ENCODE peak calls at places on chromosomes 12 and 14, in seven cellular contexts. S is transverse colon; Z is tibial artery; A is thoracic aorta; K is mesenchymal stem cell; F is CD8-positive, alpha-beta T cell; D is OCI-LY7. H is an unnamed sample.
A peak's percentile ranks its signal among the peaks of the same experiment; 100 is the strongest.

GRCh38 chr12:104473374-104473983 is 16.7 kb downstream of the CHST11 start:
- DNase-seq in S (no peak), Z (no peak), A (no peak), K (no peak), F (no peak), D (peak; percentile 80), H (no peak)

GRCh38 chr14:103315368-103315911 is 18.6 kb upstream of the EIF5 start:
- DNase-seq in S (no peak), Z (peak; percentile 33), A (peak; percentile 15), K (peak; percentile 77), F (no peak), D (no peak), H (no peak)

GRCh38 chr14:78595797-78596196 is 425.6 kb downstream of the NRXN3 start:
- DNase-seq in S (no peak), Z (no peak), A (no peak), K (no peak), F (no peak), D (no peak), H (no peak)

GRCh38 chr12:11718768-11719253 is 69.3 kb downstream of the ETV6 start:
- DNase-seq in S (no peak), Z (no peak), A (no peak), K (peak; percentile 93), F (no peak), D (no peak), H (peak; percentile 85)

GRCh38 chr12:13252024-13252423 is 55.5 kb downstream of the EMP1 start:
- DNase-seq in S (no peak), Z (no peak), A (no peak), K (no peak), F (no peak), D (no peak), H (no peak)

GRCh38 chr14:64113279-64113678 is 180.9 kb downstream of the ESR2 start:
- DNase-seq in S (peak; percentile 75), Z (no peak), A (no peak), K (no peak), F (no peak), D (no peak), H (no peak)

GRCh38 chr14:99625476-99625875 is 19.5 kb upstream of the HHIPL1 start:
- DNase-seq in S (no peak), Z (no peak), A (no peak), K (no peak), F (no peak), D (no peak), H (no peak)

GRCh38 chr14:76352639-76353281 is 23.2 kb upstream of the ESRRB start:
- DNase-seq in S (peak; percentile 20), Z (no peak), A (no peak), K (peak; percentile 38), F (peak; percentile 5), D (peak; percentile 7), H (peak; percentile 22)

GRCh38 chr12:113724703-113725556 is 241.2 kb downstream of the RBM19 start:
- DNase-seq in S (no peak), Z (no peak), A (no peak), K (no peak), F (no peak), D (no peak), H (no peak)
- H3K4me3 ChIP-seq in S (no peak overlapping the region), Z (no peak overlapping the region), A (no peak overlapping the region), K (no peak overlapping the region), F (no peak overlapping the region), D (no peak overlapping the region), H (no peak overlapping the region)

GRCh38 chr12:56996793-56997545 is 9.4 kb downstream of the ZBTB39 start:
- DNase-seq in S (no peak), Z (no peak), A (no peak), K (no peak), F (no peak), D (no peak), H (no peak)
- H3K27ac ChIP-seq in S (no peak overlapping the region), Z (no peak overlapping the region), A (no peak overlapping the region), K (no peak overlapping the region), F (no peak overlapping the region), D (no peak overlapping the region), H (no peak overlapping the region)

GRCh38 chr12:6228535-6229223 is 28.5 kb downstream of the CD9 start:
- DNase-seq in S (peak; percentile 69), Z (peak; percentile 51), A (no peak), K (no peak), F (no peak), D (no peak), H (no peak)

GRCh38 chr12:6226002-6226700 is 26.0 kb downstream of the CD9 start:
- DNase-seq in S (peak; percentile 63), Z (peak; percentile 87), A (peak; percentile 65), K (no peak), F (no peak), D (no peak), H (no peak)

GRCh38 chr12:6224550-6224949 is 24.4 kb downstream of the CD9 start:
- DNase-seq in S (peak; percentile 50), Z (peak; percentile 75), A (peak; percentile 68), K (no peak), F (no peak), D (peak; percentile 30), H (no peak)

GRCh38 chr12:6225630-6226001 is 25.4 kb downstream of the CD9 start:
- DNase-seq in S (no peak), Z (no peak), A (no peak), K (no peak), F (no peak), D (no peak), H (no peak)

DNA sequence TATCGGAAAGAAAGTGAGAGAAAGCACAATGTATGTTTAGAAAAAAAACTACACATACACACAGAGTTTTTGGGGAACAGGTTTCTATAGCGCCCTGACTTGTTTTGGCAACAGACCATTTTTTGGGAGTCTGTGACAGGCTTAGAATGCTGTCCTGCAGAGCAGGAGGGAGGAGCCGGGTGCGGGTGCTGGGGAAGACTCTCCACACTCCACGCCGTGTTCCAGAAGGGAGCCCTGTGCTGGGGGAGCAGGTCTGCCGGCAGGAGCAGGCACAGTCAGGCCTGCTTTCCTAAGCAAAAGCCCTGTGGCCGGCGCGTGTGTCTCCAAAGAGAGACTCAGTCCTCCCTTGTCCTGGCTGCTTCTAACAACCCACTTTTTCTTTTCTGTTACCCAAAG is 26.5 kb downstream of the CD9 start:
- DNase-seq in S (peak; percentile 66), Z (peak; percentile 47), A (no peak), K (no peak), F (no peak), D (no peak), H (no peak)
- H3K36me3 ChIP-seq in S (no peaks in the 10 kb centered on the region), Z (no peaks in the 10 kb centered on the region), A (peaks cover 6% of the 10 kb centered on the region), K (peaks cover 29% of the 10 kb centered on the region), F (no peaks in the 10 kb centered on the region), D (no peaks in the 10 kb centered on the region), H (no peaks in the 10 kb centered on the region)

DNA sequence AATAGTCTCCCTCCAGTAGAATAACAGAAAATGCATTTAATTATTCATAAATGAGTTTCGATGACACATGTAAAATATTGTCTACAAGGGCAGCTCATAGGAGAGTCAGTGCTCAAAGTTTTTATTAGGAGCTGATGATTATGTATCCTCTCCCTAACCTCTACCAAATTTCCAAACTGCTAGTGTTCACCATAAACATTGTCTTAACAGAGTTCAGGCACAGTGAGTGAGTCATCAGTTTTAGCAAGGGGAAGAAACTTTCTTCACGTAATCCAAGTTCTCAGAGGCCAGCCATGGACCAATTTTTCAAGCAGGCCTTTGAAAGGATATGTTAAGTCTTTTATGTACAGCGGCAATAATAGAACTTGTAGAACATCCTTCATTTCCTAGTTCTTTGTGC is 649.2 kb upstream of the MIS18BP1 start:
- DNase-seq in S (no peak), Z (no peak), A (no peak), K (peak; percentile 7), F (no peak), D (no peak), H (no peak)
- H3K4me3 ChIP-seq in S (no peak overlapping the region), Z (no peak overlapping the region), A (no peak overlapping the region), K (no peak overlapping the region), F (no peak overlapping the region), D (no peak overlapping the region), H (no peak overlapping the region)

DNA sequence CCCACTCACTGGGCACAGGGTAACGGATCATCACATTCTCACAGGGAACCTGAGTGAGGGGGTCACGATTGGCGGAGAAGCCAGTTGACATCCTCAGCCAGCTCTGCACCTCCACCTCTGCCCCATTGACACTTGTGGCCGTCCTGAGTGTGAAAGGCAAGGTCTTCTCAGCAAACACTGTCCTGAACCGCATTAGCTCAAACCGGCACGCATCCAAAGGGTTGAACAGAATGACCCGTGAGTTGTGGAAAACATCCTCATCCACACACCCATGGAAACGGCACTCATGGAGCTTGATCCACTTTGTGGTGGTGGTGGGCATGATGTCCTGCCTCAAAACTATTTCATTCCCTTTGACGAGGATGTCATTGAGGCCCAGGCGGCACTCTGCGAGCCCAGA is 56.3 kb upstream of the GTF2A1 start:
- DNase-seq in S (no peak), Z (no peak), A (no peak), K (no peak), F (no peak), D (no peak), H (no peak)
- H3K27ac ChIP-seq in S (no peak overlapping the region), Z (no peak overlapping the region), A (no peak overlapping the region), K (no peak overlapping the region), F (no peak overlapping the region), D (no peak overlapping the region), H (no peak overlapping the region)

H was measured in brain microvascular endothelial cell.